ENCODE peak calls at places on chromosomes 4 and X, in five cellular contexts. Q is retinal pigment epithelial cell, G is SK-N-SH, Z is NCI-H1436 treated with DMSO at 0.1 percent for 48 hours, D is Kasumi-1. A is an unnamed sample.

GRCh38 chr4:109826719-109827118 is 1.1 kb upstream of the RRH start:
- DNase-seq in Z (no peak), D (peak), G (peak), Q (no peak), A (no peak)

GRCh38 chr4:181952478-181952877 is 290.7 kb upstream of the TENM3 start:
- DNase-seq in D (peak), Z (peak), Q (peak), G (no peak), A (no peak)

GRCh38 chrX:19753368-19753767 is 134.0 kb downstream of the SH3KBP1 start:
- DNase-seq in Z (no peak), G (no peak), Q (no peak), D (no peak), A (no peak)

GRCh38 chr4:116082808-116083366 is 969.5 kb upstream of the NDST4 start:
- DNase-seq in G (no peak), Q (no peak), Z (no peak), D (no peak), A (no peak)

GRCh38 chr4:116925900-116926457 is 159.4 kb downstream of the TRAM1L1 start:
- DNase-seq in D (no peak), G (peak), Q (peak), Z (no peak), A (no peak)

GRCh38 chr4:63693321-63693720 is 715.9 kb downstream of the TECRL start:
- DNase-seq in Z (no peak), Q (no peak), G (no peak), D (no peak), A (no peak)

GRCh38 chr4:105433421-105433820 is 40.4 kb downstream of the PPA2 start:
- DNase-seq in G (no peak), Z (no peak), D (no peak), Q (no peak), A (no peak)

GRCh38 chr4:41136456-41136855 is 77.9 kb downstream of the APBB2 start:
- DNase-seq in Q (no peak), G (no peak), D (no peak), Z (no peak), A (no peak)

GRCh38 chr4:42767669-42768068 is 110.8 kb upstream of the ATP8A1 start:
- DNase-seq in Q (no peak), Z (no peak), D (no peak), G (no peak), A (no peak)

GRCh38 chr4:57661707-57662106 is 551.5 kb upstream of the IGFBP7 start:
- DNase-seq in D (no peak), G (no peak), Z (no peak), Q (no peak), A (no peak)

A was measured in NCI-H510A treated with DMSO at 0.1 percent for 48 hours.